ENCODE peak calls at places on chromosomes 13 and 19, in six cellular contexts. D is IMR-90, F is right atrium auricular region, N is breast epithelium, A is heart left ventricle, H is Panc1. Q is an unnamed sample.
A peak's percentile ranks its signal among the peaks of the same experiment; 100 is the strongest.

GRCh38 chr13:20799726-20800416 is 26.1 kb upstream of the EEF1AKMT1 start:
- DNase-seq in D (peak; percentile 32), F (no peak), N (no peak), A (no peak), H (no peak), Q (no peak)

GRCh38 chr19:2700660-2701360 is 1.7 kb downstream of the GNG7 start:
- DNase-seq in D (no peak), F (no peak), N (no peak), A (no peak), H (no peak), Q (no peak)

GRCh38 chr13:113963376-113963775 is 10.5 kb downstream of the C13orf46 start:
- DNase-seq in D (no peak), F (no peak), N (no peak), A (no peak), H (no peak), Q (peak; percentile 34)

GRCh38 chr19:33811736-33812387 is 15.2 kb downstream of the KCTD15 start:
- DNase-seq in D (peak; percentile 19), F (no peak), N (no peak), A (no peak), H (no peak), Q (no peak)

GRCh38 chr19:50708179-50708879 is 11.3 kb downstream of the SHANK1 start:
- DNase-seq in D (peak; percentile 30), F (no peak), N (no peak), A (no peak), H (no peak), Q (peak; percentile 30)

GRCh38 chr19:42343344-42344110 is 18.1 kb downstream of the MEGF8 start:
- DNase-seq in D (no peak), F (no peak), N (no peak), A (no peak), H (no peak), Q (no peak)

GRCh38 chr19:31538879-31539278 is 189.6 kb upstream of the TSHZ3 start:
- DNase-seq in D (no peak), F (peak; percentile 43), N (no peak), A (no peak), H (no peak), Q (no peak)

GRCh38 chr13:40048551-40048950 is 393.1 kb downstream of the COG6 start:
- DNase-seq in D (no peak), F (no peak), N (no peak), A (no peak), H (no peak), Q (no peak)

GRCh38 chr13:94351292-94352000 is 128.0 kb downstream of the DCT start:
- DNase-seq in D (peak; percentile 92), F (no peak), N (no peak), A (no peak), H (no peak), Q (no peak)

GRCh38 chr13:111153279-111153976 is 38.3 kb downstream of the ARHGEF7 start:
- DNase-seq in D (peak; percentile 89), F (peak; percentile 92), N (peak; percentile 85), A (peak; percentile 93), H (no peak), Q (peak; percentile 95)

GRCh38 chr19:42024622-42025111 is 30.6 kb upstream of the ATP1A3 start:
- DNase-seq in D (peak; percentile 48), F (no peak), N (peak; percentile 24), A (peak; percentile 64), H (no peak), Q (peak; percentile 30)

GRCh38 chr19:19645233-19645870 is 1.9 kb upstream of the GMIP start:
- DNase-seq in D (no peak), F (no peak), N (no peak), A (no peak), H (no peak), Q (no peak)

GRCh38 chr19:3365447-3366103 is 808 bp upstream of the NFIC start:
- DNase-seq in D (peak; percentile 66), F (peak; percentile 89), N (peak; percentile 75), A (peak; percentile 77), H (no peak), Q (peak; percentile 78)

GRCh38 chr19:5155586-5156210 is 184.9 kb downstream of the PTPRS start:
- DNase-seq in D (no peak), F (no peak), N (no peak), A (no peak), H (no peak), Q (no peak)

GRCh38 chr13:32674503-32674902 is 88.3 kb downstream of the PDS5B start:
- DNase-seq in D (no peak), F (no peak), N (no peak), A (no peak), H (no peak), Q (no peak)

GRCh38 chr13:32682130-32682529 is 95.9 kb downstream of the PDS5B start:
- DNase-seq in D (no peak), F (no peak), N (no peak), A (no peak), H (no peak), Q (no peak)

DNA sequence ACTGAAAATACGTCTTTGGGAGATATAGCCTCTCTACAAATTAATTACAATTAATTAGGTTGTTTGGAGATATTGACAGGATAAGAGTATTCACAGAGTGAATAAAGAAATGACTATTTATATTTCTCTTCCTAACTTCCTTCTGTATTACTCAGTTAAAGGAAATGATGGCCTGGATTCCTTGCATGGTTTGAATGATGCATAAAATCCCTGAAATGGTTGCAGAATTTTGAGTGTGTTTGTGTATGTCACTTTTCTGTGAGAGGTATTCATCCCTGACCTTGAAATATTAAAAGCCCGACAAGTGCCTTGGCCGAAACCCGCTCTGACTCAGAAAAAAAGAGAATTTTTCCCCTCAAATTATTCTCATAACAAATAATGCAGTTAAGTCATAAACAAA is 90.0 kb downstream of the PDS5B start:
- DNase-seq in D (peak; percentile 50), F (no peak), N (no peak), A (no peak), H (no peak), Q (no peak)
- H3K36me3 ChIP-seq in D (peaks cover 11% of the 10 kb centered on the region), F (peaks cover 27% of the 10 kb centered on the region), N (no peaks in the 10 kb centered on the region), A (peaks cover 12% of the 10 kb centered on the region), H (no peaks in the 10 kb centered on the region), Q (no peaks in the 10 kb centered on the region)

GRCh38 chr19:18603958-18604819 is 2.4 kb downstream of the CRLF1 start:
- DNase-seq in D (no peak), F (no peak), N (no peak), A (no peak), H (no peak), Q (no peak)

GRCh38 chr19:18604820-18605159 is 1.8 kb downstream of the CRLF1 start:
- DNase-seq in D (no peak), F (no peak), N (no peak), A (no peak), H (no peak), Q (no peak)

GRCh38 chr19:18605546-18606280 is 886 bp downstream of the CRLF1 start:
- DNase-seq in D (no peak), F (no peak), N (no peak), A (no peak), H (no peak), Q (no peak)

GRCh38 chr19:18606281-18607221 is at the start of gene CRLF1:
- DNase-seq in D (no peak), F (no peak), N (no peak), A (no peak), H (no peak), Q (peak; percentile 45)

DNA sequence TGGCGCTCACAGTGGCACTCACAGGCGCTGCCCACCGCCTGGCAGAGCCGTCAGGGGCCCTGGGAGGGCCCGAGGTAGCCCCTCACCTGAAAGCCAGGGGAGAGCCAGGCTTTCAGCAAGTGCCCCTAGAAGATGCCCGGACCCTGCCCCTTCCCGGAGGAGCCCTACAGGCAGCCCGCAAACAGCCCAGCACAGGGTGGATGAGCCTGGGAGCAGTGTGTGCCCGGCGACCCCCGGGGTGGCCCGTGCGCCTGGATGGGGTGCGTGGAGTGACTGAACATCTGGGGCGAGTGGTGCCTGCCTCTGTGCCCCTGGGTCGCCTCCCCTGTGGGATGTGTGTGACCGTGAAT is 1.4 kb downstream of the CRLF1 start:
- DNase-seq in D (no peak), F (no peak), N (no peak), A (no peak), H (no peak), Q (no peak)
- H3K4me3 ChIP-seq in D (no peak overlapping the region), F (peak overlapping the region; percentile 53), N (peak overlapping the region; percentile 59), A (peak overlapping the region; percentile 51), H (no peak overlapping the region), Q (peak overlapping the region; percentile 50)

GRCh38 chr19:45971260-45971902 is 2.3 kb downstream of the NOVA2 start:
- DNase-seq in D (no peak), F (no peak), N (no peak), A (peak; percentile 53), H (no peak), Q (no peak)
- H3K27ac ChIP-seq in D (no peak overlapping the region), F (peak overlapping the region; percentile 48), N (peak overlapping the region; percentile 9), A (peak overlapping the region; percentile 88), H (no peak overlapping the region), Q (peak overlapping the region; percentile 16)

GRCh38 chr19:1387684-1388636 is 4.3 kb downstream of the NDUFS7 start:
- DNase-seq in D (no peak), F (no peak), N (no peak), A (no peak), H (no peak), Q (no peak)

GRCh38 chr19:1389033-1389940 is 5.6 kb downstream of the NDUFS7 start:
- DNase-seq in D (no peak), F (no peak), N (no peak), A (no peak), H (no peak), Q (no peak)

GRCh38 chr19:1390594-1391423 is 7.1 kb downstream of the NDUFS7 start:
- DNase-seq in D (no peak), F (no peak), N (no peak), A (no peak), H (no peak), Q (no peak)

GRCh38 chr19:1386945-1387683 is 3.4 kb downstream of the NDUFS7 start:
- DNase-seq in D (no peak), F (no peak), N (no peak), A (no peak), H (no peak), Q (no peak)

DNA sequence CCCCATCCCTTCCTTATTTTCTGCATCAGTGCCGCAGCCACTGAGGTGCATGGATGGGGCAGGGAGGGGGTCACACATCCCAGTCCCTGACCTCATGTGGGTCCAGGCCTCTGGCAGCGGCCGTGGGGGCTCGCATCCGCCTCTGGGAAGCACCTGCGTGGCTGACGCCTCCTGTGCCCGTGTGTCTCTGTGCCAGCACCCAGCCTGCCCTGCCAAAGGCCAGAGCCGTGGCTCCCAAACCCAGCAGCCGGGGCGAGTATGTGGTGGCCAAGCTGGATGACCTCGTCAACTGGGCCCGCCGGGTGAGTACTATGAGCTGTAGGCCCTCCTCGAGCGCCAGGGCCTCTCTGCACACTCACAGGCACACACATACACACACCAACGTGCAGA is 4.9 kb downstream of the NDUFS7 start:
- DNase-seq in D (no peak), F (no peak), N (no peak), A (no peak), H (no peak), Q (no peak)
- H3K36me3 ChIP-seq in D (peaks cover 25% of the 10 kb centered on the region), F (peaks cover 47% of the 10 kb centered on the region), N (peaks cover 6% of the 10 kb centered on the region), A (peaks cover 67% of the 10 kb centered on the region), H (peaks cover 4% of the 10 kb centered on the region), Q (peaks cover 70% of the 10 kb centered on the region)